ENCODE peak calls at places on chromosomes 3 and 15, in nine cellular contexts. One of them, this sample, is unnamed. For H3K9me3, the result is how much of the 10 kb centered on the place peaks cover.

GRCh38 chr3:53255775-53256703 is at the start of gene TKT:
- DNase-seq in HepG2: peak
- DNase-seq in PC-3: peak
- DNase-seq in fibroblast of lung: peak
- DNase-seq in MM.1S: peak
- DNase-seq in endothelial cell of umbilical vein: peak
- DNase-seq in HCT116: no peak
- DNase-seq in GM23248: peak
- DNase-seq in hepatocyte: peak
- DNase-seq in this sample: peak

GRCh38 chr3:24674261-24674660 is 179.6 kb upstream of the THRB start:
- DNase-seq in HepG2: no peak
- DNase-seq in PC-3: no peak
- DNase-seq in fibroblast of lung: no peak
- DNase-seq in MM.1S: no peak
- DNase-seq in endothelial cell of umbilical vein: no peak
- DNase-seq in HCT116: no peak
- DNase-seq in GM23248: no peak
- DNase-seq in hepatocyte: no peak
- DNase-seq in this sample: no peak

GRCh38 chr3:190666801-190667200 is 152.9 kb downstream of the IL1RAP start:
- DNase-seq in HepG2: no peak
- DNase-seq in PC-3: no peak
- DNase-seq in fibroblast of lung: no peak
- DNase-seq in MM.1S: no peak
- DNase-seq in endothelial cell of umbilical vein: no peak
- DNase-seq in HCT116: no peak
- DNase-seq in GM23248: no peak
- DNase-seq in hepatocyte: no peak
- DNase-seq in this sample: no peak

GRCh38 chr3:79976466-79976865 is 208.7 kb upstream of the ROBO1 start:
- DNase-seq in HepG2: no peak
- DNase-seq in PC-3: peak
- DNase-seq in fibroblast of lung: peak
- DNase-seq in MM.1S: no peak
- DNase-seq in endothelial cell of umbilical vein: peak
- DNase-seq in HCT116: no peak
- DNase-seq in GM23248: no peak
- DNase-seq in hepatocyte: no peak
- DNase-seq in this sample: no peak

GRCh38 chr15:84907731-84908130 is 23.3 kb downstream of the SLC28A1 start:
- DNase-seq in HepG2: no peak
- DNase-seq in PC-3: no peak
- DNase-seq in fibroblast of lung: no peak
- DNase-seq in MM.1S: no peak
- DNase-seq in endothelial cell of umbilical vein: no peak
- DNase-seq in HCT116: no peak
- DNase-seq in GM23248: no peak
- DNase-seq in hepatocyte: no peak
- DNase-seq in this sample: no peak

GRCh38 chr3:142997330-142997729 is 4.0 kb upstream of the U2SURP start:
- DNase-seq in HepG2: no peak
- DNase-seq in PC-3: no peak
- DNase-seq in fibroblast of lung: peak
- DNase-seq in MM.1S: no peak
- DNase-seq in endothelial cell of umbilical vein: no peak
- DNase-seq in HCT116: no peak
- DNase-seq in GM23248: peak
- DNase-seq in hepatocyte: no peak
- DNase-seq in this sample: no peak

GRCh38 chr15:47507221-47507985 is 209.9 kb upstream of the SEMA6D start:
- DNase-seq in HepG2: no peak
- DNase-seq in PC-3: no peak
- DNase-seq in fibroblast of lung: no peak
- DNase-seq in MM.1S: no peak
- DNase-seq in endothelial cell of umbilical vein: no peak
- DNase-seq in HCT116: no peak
- DNase-seq in GM23248: no peak
- DNase-seq in hepatocyte: no peak
- DNase-seq in this sample: no peak

GRCh38 chr15:57861039-57861638 is 154.6 kb downstream of the POLR2M start:
- DNase-seq in HepG2: peak
- DNase-seq in PC-3: peak
- DNase-seq in fibroblast of lung: peak
- DNase-seq in MM.1S: peak
- DNase-seq in endothelial cell of umbilical vein: peak
- DNase-seq in HCT116: peak
- DNase-seq in GM23248: peak
- DNase-seq in hepatocyte: peak
- DNase-seq in this sample: peak

GRCh38 chr3:134212898-134213665 is 37.6 kb downstream of the RYK start:
- DNase-seq in HepG2: peak
- DNase-seq in PC-3: peak
- DNase-seq in fibroblast of lung: peak
- DNase-seq in MM.1S: peak
- DNase-seq in endothelial cell of umbilical vein: peak
- DNase-seq in HCT116: peak
- DNase-seq in GM23248: peak
- DNase-seq in hepatocyte: peak
- DNase-seq in this sample: peak

GRCh38 chr3:109729111-109729510 is 391.8 kb upstream of the DPPA4 start:
- DNase-seq in HepG2: no peak
- DNase-seq in PC-3: peak
- DNase-seq in fibroblast of lung: no peak
- DNase-seq in MM.1S: no peak
- DNase-seq in endothelial cell of umbilical vein: no peak
- DNase-seq in HCT116: no peak
- DNase-seq in GM23248: no peak
- DNase-seq in hepatocyte: no peak
- DNase-seq in this sample: no peak

GRCh38 chr3:99875573-99875924 is 57.9 kb downstream of the CMSS1 start:
- DNase-seq in HepG2: peak
- DNase-seq in PC-3: no peak
- DNase-seq in fibroblast of lung: peak
- DNase-seq in MM.1S: no peak
- DNase-seq in endothelial cell of umbilical vein: peak
- DNase-seq in HCT116: no peak
- DNase-seq in GM23248: peak
- DNase-seq in hepatocyte: peak
- DNase-seq in this sample: peak

GRCh38 chr3:40588406-40588805 is 63.6 kb downstream of the ZNF621 start:
- DNase-seq in HepG2: peak
- DNase-seq in PC-3: peak
- DNase-seq in fibroblast of lung: no peak
- DNase-seq in MM.1S: no peak
- DNase-seq in endothelial cell of umbilical vein: no peak
- DNase-seq in HCT116: no peak
- DNase-seq in GM23248: no peak
- DNase-seq in hepatocyte: peak
- DNase-seq in this sample: peak

GRCh38 chr3:124574012-124574411 is 156.2 kb upstream of the UMPS start:
- DNase-seq in HepG2: no peak
- DNase-seq in PC-3: no peak
- DNase-seq in fibroblast of lung: no peak
- DNase-seq in MM.1S: no peak
- DNase-seq in endothelial cell of umbilical vein: no peak
- DNase-seq in HCT116: no peak
- DNase-seq in GM23248: no peak
- DNase-seq in hepatocyte: no peak
- DNase-seq in this sample: no peak

GRCh38 chr3:180383332-180384020 is 218.5 kb upstream of the TTC14 start:
- DNase-seq in HepG2: no peak
- DNase-seq in PC-3: peak
- DNase-seq in fibroblast of lung: no peak
- DNase-seq in MM.1S: peak
- DNase-seq in endothelial cell of umbilical vein: no peak
- DNase-seq in HCT116: no peak
- DNase-seq in GM23248: peak
- DNase-seq in hepatocyte: no peak
- DNase-seq in this sample: no peak

GRCh38 chr3:105715372-105715771 is 153.4 kb downstream of the CBLB start:
- DNase-seq in HepG2: no peak
- DNase-seq in PC-3: peak
- DNase-seq in fibroblast of lung: peak
- DNase-seq in MM.1S: no peak
- DNase-seq in endothelial cell of umbilical vein: peak
- DNase-seq in HCT116: no peak
- DNase-seq in GM23248: peak
- DNase-seq in hepatocyte: no peak
- DNase-seq in this sample: no peak

GRCh38 chr3:33089515-33089914 is 7.4 kb downstream of the GLB1 start:
- DNase-seq in HepG2: no peak
- DNase-seq in PC-3: no peak
- DNase-seq in fibroblast of lung: no peak
- DNase-seq in MM.1S: peak
- DNase-seq in endothelial cell of umbilical vein: no peak
- DNase-seq in HCT116: no peak
- DNase-seq in GM23248: no peak
- DNase-seq in hepatocyte: no peak
- DNase-seq in this sample: no peak

GRCh38 chr3:33077976-33078375 is 19.0 kb downstream of the GLB1 start:
- DNase-seq in HepG2: no peak
- DNase-seq in PC-3: no peak
- DNase-seq in fibroblast of lung: no peak
- DNase-seq in MM.1S: no peak
- DNase-seq in endothelial cell of umbilical vein: no peak
- DNase-seq in HCT116: no peak
- DNase-seq in GM23248: no peak
- DNase-seq in hepatocyte: no peak
- DNase-seq in this sample: no peak

GRCh38 chr3:33081812-33082211 is 15.1 kb downstream of the GLB1 start:
- DNase-seq in HepG2: no peak
- DNase-seq in PC-3: no peak
- DNase-seq in fibroblast of lung: no peak
- DNase-seq in MM.1S: no peak
- DNase-seq in endothelial cell of umbilical vein: no peak
- DNase-seq in HCT116: no peak
- DNase-seq in GM23248: no peak
- DNase-seq in hepatocyte: no peak
- DNase-seq in this sample: no peak

GRCh38 chr3:33083958-33084357 is 13.0 kb downstream of the GLB1 start:
- DNase-seq in HepG2: no peak
- DNase-seq in PC-3: no peak
- DNase-seq in fibroblast of lung: no peak
- DNase-seq in MM.1S: no peak
- DNase-seq in endothelial cell of umbilical vein: no peak
- DNase-seq in HCT116: no peak
- DNase-seq in GM23248: no peak
- DNase-seq in hepatocyte: no peak
- DNase-seq in this sample: peak
- TF ChIP-seq EZH2 in HepG2: no peak
- TF ChIP-seq EZH2 in PC-3: no peak
- TF ChIP-seq EZH2 in fibroblast of lung: no peak
- TF ChIP-seq EZH2 in MM.1S: no peak
- TF ChIP-seq EZH2 in endothelial cell of umbilical vein: no peak
- TF ChIP-seq EZH2 in HCT116: no peak
- TF ChIP-seq EZH2 in GM23248: no peak
- TF ChIP-seq EZH2 in hepatocyte: no peak
- TF ChIP-seq EZH2 in this sample: no peak

GRCh38 chr3:161454615-161455014 is 42.0 kb upstream of the OTOL1 start:
- DNase-seq in HepG2: no peak
- DNase-seq in PC-3: no peak
- DNase-seq in fibroblast of lung: no peak
- DNase-seq in MM.1S: no peak
- DNase-seq in endothelial cell of umbilical vein: no peak
- DNase-seq in HCT116: no peak
- DNase-seq in GM23248: no peak
- DNase-seq in hepatocyte: no peak
- DNase-seq in this sample: peak
- H3K27ac ChIP-seq in HepG2: no peak
- H3K27ac ChIP-seq in PC-3: no peak
- H3K27ac ChIP-seq in fibroblast of lung: no peak
- H3K27ac ChIP-seq in MM.1S: no peak
- H3K27ac ChIP-seq in endothelial cell of umbilical vein: no peak
- H3K27ac ChIP-seq in HCT116: no peak
- H3K27ac ChIP-seq in GM23248: no peak
- H3K27ac ChIP-seq in hepatocyte: no peak
- H3K27ac ChIP-seq in this sample: peak

GRCh38 chr3:51082363-51082762 is 302.7 kb upstream of the MANF start:
- DNase-seq in HepG2: no peak
- DNase-seq in PC-3: no peak
- DNase-seq in fibroblast of lung: no peak
- DNase-seq in MM.1S: no peak
- DNase-seq in endothelial cell of umbilical vein: no peak
- DNase-seq in HCT116: no peak
- DNase-seq in GM23248: no peak
- DNase-seq in hepatocyte: no peak
- DNase-seq in this sample: no peak

GRCh38 chr3:51083490-51083889 is 301.6 kb upstream of the MANF start:
- DNase-seq in HepG2: no peak
- DNase-seq in PC-3: no peak
- DNase-seq in fibroblast of lung: no peak
- DNase-seq in MM.1S: no peak
- DNase-seq in endothelial cell of umbilical vein: no peak
- DNase-seq in HCT116: no peak
- DNase-seq in GM23248: no peak
- DNase-seq in hepatocyte: no peak
- DNase-seq in this sample: no peak
- H3K9me3 ChIP-seq in HepG2: under half
- H3K9me3 ChIP-seq in PC-3: under half
- H3K9me3 ChIP-seq in fibroblast of lung: under half
- H3K9me3 ChIP-seq in MM.1S: under half
- H3K9me3 ChIP-seq in endothelial cell of umbilical vein: under half
- H3K9me3 ChIP-seq in HCT116: under half
- H3K9me3 ChIP-seq in GM23248: under half
- H3K9me3 ChIP-seq in hepatocyte: under half
- H3K9me3 ChIP-seq in this sample: under half

GRCh38 chr3:184561329-184562145 is at the start of gene EPHB3:
- DNase-seq in HepG2: peak
- DNase-seq in PC-3: peak
- DNase-seq in fibroblast of lung: peak
- DNase-seq in MM.1S: peak
- DNase-seq in endothelial cell of umbilical vein: peak
- DNase-seq in HCT116: peak
- DNase-seq in GM23248: peak
- DNase-seq in hepatocyte: peak
- DNase-seq in this sample: peak
- TF ChIP-seq EZH2 in HepG2: no peak
- TF ChIP-seq EZH2 in PC-3: no peak
- TF ChIP-seq EZH2 in fibroblast of lung: peak
- TF ChIP-seq EZH2 in MM.1S: peak
- TF ChIP-seq EZH2 in endothelial cell of umbilical vein: no peak
- TF ChIP-seq EZH2 in HCT116: no peak
- TF ChIP-seq EZH2 in GM23248: no peak
- TF ChIP-seq EZH2 in hepatocyte: no peak
- TF ChIP-seq EZH2 in this sample: peak

This sample was measured in neural progenitor cell.